ENCODE peak calls at places on chromosome 5, in ten cellular contexts. R is right cardiac atrium, F is HepG2, V is mammary epithelial cell, B is IMR-90, T is left lung, K is left ventricle myocardium inferior, J is GM23248, P is NT2/D1, A is uterus. C is an unnamed sample. For H3K27me3, the result is how much of the 10 kb centered on the place peaks cover.

GRCh38 chr5:179776413-179776938 is 17.3 kb upstream of the LTC4S start:
- DNase-seq in R (no peak), F (no peak), V (no peak), B (no peak), T (no peak), K (no peak), J (no peak), P (no peak), A (no peak), C (no peak)

GRCh38 chr5:72388652-72389051 is 68.5 kb downstream of the PTCD2 start:
- DNase-seq in R (peak), F (no peak), V (peak), B (no peak), T (no peak), K (peak), J (peak), P (no peak), A (peak), C (no peak)

GRCh38 chr5:108461628-108462367 is 79.9 kb upstream of the FBXL17 start:
- DNase-seq in R (no peak), F (no peak), V (peak), B (peak), T (no peak), K (no peak), J (peak), P (no peak), A (no peak), C (no peak)

GRCh38 chr5:149337746-149338145 is 7.6 kb upstream of the GRPEL2 start:
- DNase-seq in R (no peak), F (no peak), V (no peak), B (no peak), T (no peak), K (no peak), J (no peak), P (no peak), A (no peak), C (no peak)

GRCh38 chr5:136058972-136059354 is 30.2 kb downstream of the TGFBI start:
- DNase-seq in R (no peak), F (no peak), V (no peak), B (no peak), T (no peak), K (no peak), J (no peak), P (no peak), A (no peak), C (no peak)

GRCh38 chr5:16737620-16738364 is 121.0 kb upstream of the RETREG1 start:
- DNase-seq in R (no peak), F (peak), V (no peak), B (no peak), T (no peak), K (no peak), J (no peak), P (no peak), A (no peak), C (peak)

GRCh38 chr5:22411950-22412349 is 441.2 kb downstream of the CDH12 start:
- DNase-seq in R (no peak), F (no peak), V (no peak), B (no peak), T (no peak), K (no peak), J (no peak), P (no peak), A (no peak), C (no peak)

GRCh38 chr5:38695021-38695961 is 138.8 kb upstream of the LIFR start:
- DNase-seq in R (no peak), F (no peak), V (no peak), B (no peak), T (no peak), K (no peak), J (no peak), P (no peak), A (no peak), C (no peak)

GRCh38 chr5:141747646-141748229 is 65.7 kb upstream of the ARAP3 start:
- DNase-seq in R (no peak), F (no peak), V (no peak), B (no peak), T (no peak), K (no peak), J (no peak), P (no peak), A (no peak), C (no peak)

GRCh38 chr5:378301-378891 is 56.9 kb downstream of the AHRR start:
- DNase-seq in R (no peak), F (no peak), V (no peak), B (peak), T (no peak), K (no peak), J (peak), P (no peak), A (peak), C (no peak)

GRCh38 chr5:43428034-43428712 is 16.0 kb upstream of the CCL28 start:
- DNase-seq in R (no peak), F (no peak), V (peak), B (peak), T (no peak), K (no peak), J (peak), P (no peak), A (no peak), C (no peak)

GRCh38 chr5:52693279-52693678 is 94.4 kb upstream of the ITGA1 start:
- DNase-seq in R (peak), F (peak), V (peak), B (peak), T (no peak), K (peak), J (peak), P (no peak), A (peak), C (peak)

GRCh38 chr5:81428866-81429265 is 34.9 kb upstream of the ACOT12 start:
- DNase-seq in R (no peak), F (no peak), V (peak), B (no peak), T (no peak), K (no peak), J (peak), P (no peak), A (no peak), C (no peak)

GRCh38 chr5:71748360-71748759 is 29.3 kb downstream of the CARTPT start:
- DNase-seq in R (peak), F (no peak), V (peak), B (no peak), T (no peak), K (peak), J (no peak), P (no peak), A (peak), C (peak)

GRCh38 chr5:122073864-122074263 is 4.2 kb downstream of the LOX start:
- DNase-seq in R (no peak), F (no peak), V (no peak), B (no peak), T (no peak), K (no peak), J (no peak), P (no peak), A (no peak), C (no peak)

GRCh38 chr5:82174128-82174918 is 103.8 kb downstream of the RPS23 start:
- DNase-seq in R (peak), F (peak), V (peak), B (peak), T (peak), K (peak), J (peak), P (peak), A (peak), C (peak)

GRCh38 chr5:130605200-130605599 is 559.9 kb downstream of the HINT1 start:
- DNase-seq in R (no peak), F (no peak), V (peak), B (no peak), T (no peak), K (no peak), J (no peak), P (no peak), A (no peak), C (no peak)

GRCh38 chr5:65674749-65675148 is 47.2 kb downstream of the SGTB start:
- DNase-seq in R (no peak), F (no peak), V (no peak), B (peak), T (no peak), K (no peak), J (peak), P (no peak), A (no peak), C (no peak)

GRCh38 chr5:54718647-54719046 is 201.1 kb downstream of the SNX18 start:
- DNase-seq in R (peak), F (no peak), V (no peak), B (no peak), T (no peak), K (peak), J (peak), P (no peak), A (no peak), C (no peak)

GRCh38 chr5:160438316-160439204 is 16.9 kb downstream of the PTTG1 start:
- DNase-seq in R (peak), F (peak), V (peak), B (peak), T (peak), K (no peak), J (peak), P (no peak), A (peak), C (peak)

GRCh38 chr5:142871880-142872200 is 101.7 kb downstream of the ARHGAP26 start:
- DNase-seq in R (peak), F (no peak), V (peak), B (peak), T (no peak), K (peak), J (peak), P (no peak), A (no peak), C (no peak)

GRCh38 chr5:35138232-35138631 is 90.5 kb upstream of the AGXT2 start:
- DNase-seq in R (no peak), F (no peak), V (no peak), B (peak), T (no peak), K (no peak), J (peak), P (no peak), A (no peak), C (no peak)

DNA sequence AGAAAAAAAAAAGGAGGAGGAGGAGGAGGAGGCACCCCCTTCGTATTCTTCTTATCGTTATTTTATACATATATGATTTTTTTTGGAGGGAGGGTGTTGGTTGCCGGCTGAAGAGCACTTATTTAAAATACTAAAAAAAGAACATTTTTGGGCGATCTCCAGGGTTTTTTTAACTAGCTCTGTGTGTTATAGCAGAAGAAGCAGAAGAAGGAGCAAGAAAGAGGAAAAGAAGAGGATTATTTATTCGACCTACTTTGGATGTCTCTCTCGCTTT is 440 bp downstream of the NR2F1 start:
- DNase-seq in R (no peak), F (no peak), V (no peak), B (peak), T (no peak), K (no peak), J (no peak), P (no peak), A (no peak), C (no peak)
- H3K27me3 ChIP-seq in R (under half), F (under half), V (under half), B (under half), T (half or more), K (half or more), J (under half), P (half or more), A (under half), C (under half)

GRCh38 chr5:31967461-31967860 is 206.7 kb downstream of the GOLPH3 start:
- DNase-seq in R (no peak), F (no peak), V (no peak), B (no peak), T (no peak), K (no peak), J (no peak), P (no peak), A (no peak), C (no peak)
- H3K27me3 ChIP-seq in R (under half), F (under half), V (under half), B (under half), T (under half), K (under half), J (under half), P (under half), A (under half), C (under half)

DNA sequence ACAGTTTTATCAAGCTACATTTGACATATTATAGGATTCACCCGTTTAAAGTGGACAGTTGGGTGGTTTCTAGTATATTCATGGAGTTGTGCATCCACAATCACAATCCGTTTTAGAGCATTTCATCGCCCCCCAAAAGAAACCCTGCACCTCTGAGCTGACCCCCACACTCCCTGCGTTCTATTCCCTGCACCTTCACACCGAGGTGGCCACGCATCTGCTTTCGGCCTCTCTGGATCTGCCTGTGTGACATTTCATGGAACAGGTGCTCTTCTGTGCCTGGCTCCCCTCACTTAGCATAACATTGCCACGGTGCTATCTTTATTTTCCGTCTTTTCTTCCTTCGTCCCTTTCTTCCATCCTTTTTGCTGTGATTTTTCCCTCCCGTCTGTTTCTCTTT is 32.7 kb downstream of the HRH2 start:
- DNase-seq in R (no peak), F (no peak), V (no peak), B (no peak), T (no peak), K (no peak), J (no peak), P (no peak), A (no peak), C (no peak)
- H3K27me3 ChIP-seq in R (under half), F (under half), V (under half), B (under half), T (under half), K (under half), J (under half), P (under half), A (under half), C (under half)

GRCh38 chr5:60293518-60293917 is 400.0 kb upstream of the PDE4D start:
- DNase-seq in R (no peak), F (no peak), V (no peak), B (no peak), T (no peak), K (no peak), J (no peak), P (no peak), A (no peak), C (no peak)
- H3K27me3 ChIP-seq in R (under half), F (under half), V (under half), B (under half), T (under half), K (under half), J (under half), P (under half), A (under half), C (under half)

DNA sequence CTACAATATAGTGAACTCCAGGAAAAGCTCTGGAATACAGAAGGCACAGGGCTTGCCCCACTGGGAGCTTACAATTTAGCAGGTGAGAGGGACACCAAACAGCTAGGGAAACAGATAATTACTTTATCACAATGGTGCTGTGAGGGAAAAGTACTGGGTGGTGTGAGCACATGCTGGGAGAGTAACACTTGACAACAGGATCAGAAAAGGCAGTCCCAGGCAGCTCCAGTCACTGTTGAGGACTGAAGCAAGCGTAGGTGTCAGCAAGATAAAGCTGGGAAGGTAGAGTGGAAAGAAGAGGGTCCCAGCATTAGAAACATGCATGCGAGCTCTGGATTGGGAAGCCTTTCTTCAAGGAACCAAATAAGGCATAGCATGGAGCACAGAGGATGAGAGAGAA is 296.0 kb downstream of the ATPSCKMT start:
- DNase-seq in R (no peak), F (no peak), V (no peak), B (no peak), T (no peak), K (no peak), J (no peak), P (no peak), A (no peak), C (no peak)
- H3K27me3 ChIP-seq in R (under half), F (under half), V (under half), B (under half), T (under half), K (under half), J (under half), P (under half), A (under half), C (under half)